ENCODE peak calls at places on chromosomes 11 and 22, in eight cellular contexts. S is WERI-Rb-1, H is heart left ventricle, Y is mesothelial cell of epicardium, R is B cell, C is pancreas, U is osteocyte, Z is HCT116. L is an unnamed sample.

GRCh38 chr11:112610996-112611795 is 350.0 kb upstream of the NCAM1 start:
- DNase-seq in S (no peak), H (no peak), Y (no peak), R (no peak), C (no peak), U (no peak), Z (no peak), L (no peak)

GRCh38 chr11:45961841-45962240 is 39.4 kb downstream of the LARGE2 start:
- DNase-seq in S (no peak), H (no peak), Y (no peak), R (no peak), C (no peak), U (no peak), Z (no peak), L (no peak)

GRCh38 chr11:83409476-83409875 is 123.3 kb upstream of the CCDC90B start:
- DNase-seq in S (no peak), H (no peak), Y (no peak), R (no peak), C (no peak), U (no peak), Z (no peak), L (no peak)

GRCh38 chr11:45079943-45080719 is 66.3 kb upstream of the PRDM11 start:
- DNase-seq in S (peak), H (no peak), Y (no peak), R (peak), C (no peak), U (no peak), Z (no peak), L (no peak)

GRCh38 chr11:11510939-11511338 is 110.9 kb downstream of the GALNT18 start:
- DNase-seq in S (no peak), H (no peak), Y (no peak), R (no peak), C (no peak), U (no peak), Z (no peak), L (no peak)

GRCh38 chr11:9956483-9956882 is 292.6 kb downstream of the SWAP70 start:
- DNase-seq in S (no peak), H (no peak), Y (no peak), R (no peak), C (no peak), U (no peak), Z (no peak), L (no peak)

GRCh38 chr11:5226732-5227327 is at the start of gene HBB:
- DNase-seq in S (no peak), H (no peak), Y (no peak), R (no peak), C (peak), U (no peak), Z (no peak), L (no peak)

GRCh38 chr11:73359930-73360742 is 16.1 kb upstream of the RELT start:
- DNase-seq in S (peak), H (no peak), Y (no peak), R (no peak), C (peak), U (no peak), Z (no peak), L (peak)

GRCh38 chr11:69524291-69524882 is 42.9 kb downstream of the LINC01488 start:
- DNase-seq in S (no peak), H (no peak), Y (no peak), R (no peak), C (no peak), U (no peak), Z (no peak), L (no peak)

GRCh38 chr11:69563946-69564780 is 76.8 kb upstream of the CCND1 start:
- DNase-seq in S (no peak), H (no peak), Y (peak), R (no peak), C (no peak), U (no peak), Z (no peak), L (no peak)

DNA sequence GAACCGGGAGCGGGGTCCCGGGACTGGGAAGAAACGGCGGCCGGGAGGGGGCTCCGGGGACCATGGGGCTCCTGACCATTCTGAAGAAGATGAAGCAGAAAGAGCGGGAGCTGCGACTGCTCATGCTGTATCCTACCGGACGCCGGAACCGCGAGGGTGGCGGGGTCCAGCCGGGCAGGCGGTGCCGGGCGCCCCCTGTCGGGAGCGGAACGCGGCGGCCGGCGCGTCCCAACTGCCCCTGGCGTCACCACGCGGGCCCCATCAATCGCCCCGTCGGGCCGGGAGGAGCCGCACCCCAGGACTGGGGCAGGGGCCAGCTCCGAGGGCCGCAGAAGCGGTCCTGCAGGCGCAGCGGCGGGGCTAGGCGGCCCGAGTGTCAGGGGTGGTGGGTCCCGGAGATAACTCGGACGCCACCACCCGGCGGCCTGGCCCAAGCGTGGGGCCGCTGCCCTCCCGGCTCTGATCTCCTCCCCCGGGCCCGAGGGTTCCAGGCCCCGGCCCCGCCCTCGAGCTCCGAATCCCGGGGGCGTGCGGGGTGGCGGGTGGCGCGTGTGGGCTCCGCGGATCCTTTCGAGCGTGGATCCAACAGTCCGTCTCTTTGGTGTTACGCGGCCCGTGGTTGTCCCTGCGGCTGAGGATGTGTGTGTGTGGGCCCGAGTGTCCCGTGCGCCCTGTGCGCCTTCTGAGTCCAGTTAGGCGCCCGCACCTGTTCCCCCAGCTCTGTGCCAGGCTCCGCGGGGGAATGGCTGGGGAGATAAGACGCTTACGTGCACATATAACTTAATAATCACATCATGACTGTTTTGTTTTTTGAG is at the start of gene ARL2:
- DNase-seq in S (no peak), H (no peak), Y (peak), R (no peak), C (peak), U (no peak), Z (no peak), L (peak)
- TF ChIP-seq CTCF in S (peak), H (peak), Y (peak), R (peak), C (peak), U (peak), Z (peak), L (peak)

DNA sequence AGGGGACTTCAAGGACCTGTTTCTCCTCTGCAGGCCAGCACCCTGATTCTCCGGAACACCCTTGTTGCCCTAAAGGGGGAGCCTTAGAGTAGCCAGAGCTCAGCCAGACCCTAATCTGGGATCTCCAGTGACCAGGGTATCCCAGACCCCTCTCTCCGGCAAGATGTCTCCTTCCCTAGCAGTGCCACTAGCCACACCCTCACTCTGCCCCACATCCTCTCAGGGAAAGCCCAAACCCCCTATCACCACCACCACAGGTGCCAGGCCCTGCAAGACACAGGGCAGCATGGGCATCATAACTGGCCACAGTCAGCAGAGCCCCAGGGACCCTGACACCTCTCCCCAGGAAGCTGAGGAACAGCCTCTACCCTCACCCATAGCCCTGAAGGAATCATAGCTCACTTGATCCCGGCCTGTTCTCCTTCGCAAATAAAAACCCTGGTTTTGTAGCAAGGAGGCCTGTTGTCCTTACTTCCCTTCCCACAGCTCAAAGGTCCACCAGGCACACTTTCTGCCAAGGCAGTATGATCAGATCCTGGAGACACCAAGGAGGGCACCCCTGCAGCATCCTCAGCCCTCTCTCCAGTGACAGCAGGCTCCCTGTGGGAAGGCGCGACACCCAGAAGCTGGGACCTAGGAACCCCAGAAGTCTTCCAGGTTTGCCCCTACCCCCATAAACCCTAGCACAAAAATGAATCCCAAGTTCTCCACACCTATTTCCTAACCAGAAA is 4.6 kb downstream of the CFL1 start:
- DNase-seq in S (no peak), H (no peak), Y (no peak), R (no peak), C (no peak), U (no peak), Z (no peak), L (no peak)
- TF ChIP-seq CTCF in S (peak), H (no peak), Y (no peak), R (no peak), C (no peak), U (no peak), Z (peak), L (no peak)

GRCh38 chr11:86535773-86536172 is 136.6 kb downstream of the ME3 start:
- DNase-seq in S (no peak), H (no peak), Y (no peak), R (no peak), C (no peak), U (no peak), Z (no peak), L (no peak)

GRCh38 chr11:86538223-86538548 is 134.2 kb downstream of the ME3 start:
- DNase-seq in S (no peak), H (no peak), Y (no peak), R (no peak), C (no peak), U (no peak), Z (no peak), L (no peak)

GRCh38 chr11:86537541-86538222 is 134.7 kb downstream of the ME3 start:
- DNase-seq in S (no peak), H (no peak), Y (no peak), R (no peak), C (no peak), U (no peak), Z (peak), L (no peak)
- TF ChIP-seq CTCF in S (peak), H (peak), Y (no peak), R (no peak), C (no peak), U (peak), Z (no peak), L (no peak)

DNA sequence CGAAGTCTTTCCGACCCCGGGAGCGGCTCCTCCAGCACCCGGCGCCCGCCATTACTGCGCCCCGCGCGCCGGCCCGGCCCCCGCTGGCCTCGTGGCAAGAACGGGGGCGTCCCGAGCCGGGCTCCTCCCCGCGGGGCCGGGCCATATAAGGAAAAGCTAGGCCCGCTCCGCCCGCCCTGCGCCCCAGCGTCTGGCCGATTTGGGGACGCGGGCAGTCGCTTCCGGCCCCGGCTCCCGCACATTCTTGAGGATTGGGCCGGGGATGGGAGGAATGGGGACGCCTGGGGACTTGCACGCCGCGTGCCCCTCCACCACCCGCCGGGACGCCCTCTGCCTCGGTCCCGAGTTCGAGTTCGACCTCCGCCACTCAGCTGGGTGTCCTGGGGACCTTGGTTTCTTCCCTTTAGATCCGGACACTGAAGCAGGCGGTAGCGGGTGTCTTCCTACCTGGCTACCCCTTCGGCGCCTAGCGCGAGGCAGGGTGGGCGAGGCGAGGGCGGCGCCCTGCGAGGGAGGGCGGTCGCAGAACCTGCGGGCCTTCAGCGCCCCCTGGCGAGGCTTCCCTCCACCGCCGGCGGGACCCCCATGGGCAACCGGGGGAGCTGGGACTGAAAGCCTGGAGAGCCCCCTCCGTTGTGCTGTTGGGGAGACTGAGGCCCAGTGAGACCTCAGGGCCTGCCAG is 3.8 kb downstream of the SMTN start:
- DNase-seq in S (peak), H (peak), Y (peak), R (peak), C (peak), U (peak), Z (no peak), L (peak)
- TF ChIP-seq CTCF in S (peak), H (peak), Y (peak), R (peak), C (peak), U (peak), Z (peak), L (peak)

GRCh38 chr22:32005453-32005852 is 37.6 kb upstream of the SLC5A1 start:
- DNase-seq in S (no peak), H (no peak), Y (no peak), R (no peak), C (no peak), U (no peak), Z (no peak), L (no peak)
- TF ChIP-seq CTCF in S (no peak), H (no peak), Y (no peak), R (no peak), C (no peak), U (no peak), Z (no peak), L (no peak)

GRCh38 chr11:92211576-92212167 is 12.9 kb upstream of the FAT3 start:
- DNase-seq in S (peak), H (no peak), Y (peak), R (no peak), C (no peak), U (no peak), Z (no peak), L (no peak)
- TF ChIP-seq CTCF in S (peak), H (peak), Y (no peak), R (no peak), C (no peak), U (peak), Z (no peak), L (no peak)

DNA sequence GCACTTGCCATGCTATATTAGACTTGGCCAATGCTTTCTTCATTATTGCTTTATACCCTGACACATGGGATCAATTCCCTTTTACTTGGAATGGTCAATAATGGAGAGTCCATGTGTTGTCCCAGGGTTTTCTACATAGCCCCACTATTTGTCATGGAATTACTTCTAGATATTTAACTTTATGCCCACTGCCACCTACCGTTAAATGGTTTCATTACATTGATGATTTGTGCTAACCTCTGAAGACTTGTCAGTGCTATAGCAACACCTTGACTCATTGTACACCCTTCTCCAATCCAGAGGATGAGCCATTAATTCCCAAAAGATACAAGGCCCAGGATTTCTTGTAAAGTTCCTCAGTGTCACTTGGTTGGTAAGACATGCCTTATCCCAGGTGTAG is 31.4 kb upstream of the SLC22A25 start:
- DNase-seq in S (no peak), H (no peak), Y (no peak), R (no peak), C (no peak), U (no peak), Z (peak), L (no peak)
- TF ChIP-seq CTCF in S (no peak), H (no peak), Y (no peak), R (no peak), C (no peak), U (no peak), Z (no peak), L (no peak)

GRCh38 chr22:50525991-50526848 is 822 bp upstream of the SCO2 start:
- DNase-seq in S (peak), H (peak), Y (peak), R (peak), C (peak), U (peak), Z (no peak), L (peak)

GRCh38 chr22:50526849-50527801 is 1.7 kb upstream of the SCO2 start:
- DNase-seq in S (peak), H (peak), Y (no peak), R (no peak), C (peak), U (no peak), Z (no peak), L (peak)

GRCh38 chr22:50524664-50525103 is 714 bp downstream of the SCO2 start:
- DNase-seq in S (no peak), H (no peak), Y (no peak), R (no peak), C (no peak), U (no peak), Z (no peak), L (no peak)

GRCh38 chr22:50523806-50524663 is 1.4 kb downstream of the SCO2 start:
- DNase-seq in S (no peak), H (peak), Y (no peak), R (no peak), C (peak), U (no peak), Z (no peak), L (no peak)

GRCh38 chr22:50525104-50525958 is at the start of gene SCO2:
- DNase-seq in S (peak), H (peak), Y (peak), R (peak), C (peak), U (peak), Z (peak), L (peak)
- TF ChIP-seq CTCF in S (peak), H (peak), Y (no peak), R (no peak), C (no peak), U (peak), Z (peak), L (peak)

L was measured in GM13977.